ENCODE peak calls at places on chromosomes 16 and 17, in five cellular contexts. P, X, V, H and Y are unnamed samples.

GRCh38 chr16:89037261-89038152 is 56.1 kb upstream of the ACSF3 start:
- DNase-seq in V (no peak), H (peak; percentile 42), P (no peak), X (peak; percentile 58), Y (peak; percentile 78)

GRCh38 chr17:30290696-30291570 is 811 bp downstream of the BLMH start:
- DNase-seq in H (peak; percentile 49), X (peak; percentile 49), P (no peak), V (peak; percentile 21), Y (peak; percentile 61)

GRCh38 chr17:80311216-80311827 is 50.7 kb downstream of the RNF213 start:
- DNase-seq in V (no peak), X (no peak), H (no peak), P (no peak), Y (no peak)

GRCh38 chr16:51756447-51757123 is 605.5 kb upstream of the SALL1 start:
- DNase-seq in V (no peak), P (no peak), H (no peak), X (no peak), Y (no peak)

GRCh38 chr16:12288537-12289174 is 312.1 kb downstream of the SNX29 start:
- DNase-seq in X (no peak), V (no peak), P (no peak), H (no peak), Y (no peak)

GRCh38 chr16:53945996-53946395 is 242.0 kb downstream of the FTO start:
- DNase-seq in V (no peak), X (no peak), P (peak; percentile 4), H (no peak), Y (peak; percentile 89)

GRCh38 chr16:30491744-30492308 is 19.3 kb downstream of the ITGAL start:
- DNase-seq in P (peak; percentile 75), V (no peak), X (peak; percentile 22), H (peak; percentile 37), Y (peak; percentile 81)

GRCh38 chr16:10736926-10737625 is 6.6 kb upstream of the NUBP1 start:
- DNase-seq in X (peak; percentile 66), V (peak; percentile 64), H (peak; percentile 54), P (peak; percentile 27), Y (peak; percentile 76)

GRCh38 chr16:71867934-71868333 is 16.0 kb downstream of the ZNF821 start:
- DNase-seq in P (no peak), V (peak; percentile 35), H (no peak), X (no peak), Y (no peak)